ENCODE peak calls at places on chromosomes 4 and X, in five cellular contexts. L is psoas muscle, Q is pancreas, K is kidney, R is breast epithelium. J is an unnamed sample. For H3K4me1, the result is how much of the 10 kb centered on the place peaks cover.

GRCh38 chrX:106672527-106672926 is 54.0 kb upstream of the RNF128 start:
- DNase-seq in R (no peak), L (no peak), Q (no peak), K (no peak), J (no peak)

GRCh38 chrX:83022020-83022419 is 486.1 kb upstream of the POU3F4 start:
- DNase-seq in R (no peak), Q (no peak), L (no peak), K (no peak), J (no peak)

GRCh38 chr4:7980036-7980435 is 40.4 kb upstream of the AFAP1 start:
- DNase-seq in K (no peak), Q (no peak), L (no peak), R (no peak), J (no peak)

GRCh38 chr4:142416121-142416520 is 430.0 kb downstream of the INPP4B start:
- DNase-seq in K (no peak), R (no peak), Q (no peak), L (no peak), J (no peak)

GRCh38 chr4:119638359-119638758 is 9.8 kb upstream of the PDE5A start:
- DNase-seq in K (no peak), Q (no peak), R (no peak), L (no peak), J (no peak)

GRCh38 chr4:80094191-80094590 is 21.2 kb upstream of the ANTXR2 start:
- DNase-seq in L (no peak), Q (no peak), R (no peak), K (no peak), J (no peak)

GRCh38 chr4:45399116-45399515 is 672.8 kb upstream of the GNPDA2 start:
- DNase-seq in L (no peak), R (no peak), K (no peak), Q (no peak), J (no peak)

GRCh38 chr4:38768968-38769394 is 13.8 kb downstream of the TLR10 start:
- DNase-seq in Q (no peak), R (no peak), K (no peak), L (no peak), J (no peak)

GRCh38 chr4:88143504-88143903 is 14.9 kb downstream of the ABCG2 start:
- DNase-seq in R (no peak), Q (no peak), K (no peak), L (no peak), J (no peak)

GRCh38 chr4:153465583-153465921 is 608 bp upstream of the TMEM131L start:
- DNase-seq in Q (peak), K (peak), L (peak), R (peak), J (peak)

GRCh38 chr4:181647396-181648107 is 595.6 kb upstream of the TENM3 start:
- DNase-seq in Q (no peak), L (no peak), K (no peak), R (no peak), J (no peak)

GRCh38 chr4:110632506-110633357 is 9.9 kb upstream of the PITX2 start:
- DNase-seq in R (no peak), L (no peak), Q (no peak), K (peak), J (no peak)

GRCh38 chrX:41684138-41684537 is 4.6 kb upstream of the GPR34 start:
- DNase-seq in K (no peak), L (no peak), R (no peak), Q (no peak), J (no peak)

GRCh38 chr4:85127653-85128052 is 161.2 kb upstream of the WDFY3 start:
- DNase-seq in R (no peak), L (no peak), Q (peak), K (no peak), J (no peak)

GRCh38 chrX:24334473-24334872 is 20.6 kb upstream of the SUPT20HL2 start:
- DNase-seq in K (no peak), L (no peak), Q (no peak), R (no peak), J (no peak)

GRCh38 chrX:17535229-17535628 is 160.2 kb downstream of the NHS start:
- DNase-seq in R (no peak), Q (no peak), K (no peak), L (no peak), J (no peak)

GRCh38 chr4:83454626-83455025 is 997 bp downstream of the HELQ start:
- DNase-seq in L (no peak), Q (no peak), R (no peak), K (no peak), J (no peak)

GRCh38 chr4:6548201-6548881 is 26.6 kb upstream of the MAN2B2 start:
- DNase-seq in L (no peak), K (no peak), Q (no peak), R (no peak), J (no peak)

GRCh38 chr4:106149911-106150310 is 166.1 kb downstream of the TBCK start:
- DNase-seq in K (no peak), R (no peak), Q (no peak), L (no peak), J (no peak)

GRCh38 chr4:115515379-115516171 is 402.2 kb upstream of the NDST4 start:
- DNase-seq in K (no peak), L (no peak), Q (no peak), R (no peak), J (no peak)

GRCh38 chr4:173420324-173420752 is 21.4 kb upstream of the SCRG1 start:
- DNase-seq in R (no peak), K (no peak), L (no peak), Q (no peak), J (no peak)

GRCh38 chr4:4555916-4556315 is 14.1 kb upstream of the STX18 start:
- DNase-seq in L (no peak), Q (no peak), R (no peak), K (no peak), J (no peak)

GRCh38 chr4:137468836-137469235 is 63.5 kb downstream of the PCDH18 start:
- DNase-seq in Q (no peak), R (no peak), K (no peak), L (no peak), J (no peak)

GRCh38 chr4:162683659-162684370 is 482.9 kb downstream of the NAF1 start:
- DNase-seq in L (no peak), Q (no peak), K (no peak), R (no peak), J (no peak)

GRCh38 chr4:115154826-115155225 is 41.4 kb upstream of the NDST4 start:
- DNase-seq in L (no peak), R (no peak), K (no peak), Q (no peak), J (no peak)

GRCh38 chr4:8920289-8920965 is 48.8 kb upstream of the HMX1 start:
- DNase-seq in Q (no peak), K (peak), L (no peak), R (no peak), J (no peak)

GRCh38 chr4:38242822-38243384 is 282.7 kb downstream of the PTTG2 start:
- DNase-seq in K (no peak), Q (no peak), R (no peak), L (no peak), J (no peak)

GRCh38 chrX:153766098-153766817 is 2.2 kb downstream of the PLXNB3 start:
- DNase-seq in R (no peak), L (peak), Q (peak), K (peak), J (no peak)

GRCh38 chrX:49204709-49205108 is 4.7 kb upstream of the SYP start:
- DNase-seq in Q (no peak), K (no peak), R (no peak), L (no peak), J (no peak)

GRCh38 chrX:12700745-12701144 is 90.5 kb upstream of the PRPS2 start:
- DNase-seq in R (no peak), L (no peak), Q (no peak), K (no peak), J (no peak)

GRCh38 chr4:78651250-78651860 is 99.8 kb downstream of the ANXA3 start:
- DNase-seq in L (no peak), R (no peak), Q (no peak), K (no peak), J (no peak)

GRCh38 chr4:78647272-78647671 is 95.7 kb downstream of the ANXA3 start:
- DNase-seq in L (no peak), K (no peak), Q (no peak), R (no peak), J (no peak)

GRCh38 chr4:78648639-78649363 is 97.2 kb downstream of the ANXA3 start:
- DNase-seq in R (no peak), L (no peak), Q (no peak), K (no peak), J (no peak)

GRCh38 chr4:78652282-78652876 is 100.8 kb downstream of the ANXA3 start:
- DNase-seq in R (peak), Q (no peak), L (no peak), K (no peak), J (no peak)

DNA sequence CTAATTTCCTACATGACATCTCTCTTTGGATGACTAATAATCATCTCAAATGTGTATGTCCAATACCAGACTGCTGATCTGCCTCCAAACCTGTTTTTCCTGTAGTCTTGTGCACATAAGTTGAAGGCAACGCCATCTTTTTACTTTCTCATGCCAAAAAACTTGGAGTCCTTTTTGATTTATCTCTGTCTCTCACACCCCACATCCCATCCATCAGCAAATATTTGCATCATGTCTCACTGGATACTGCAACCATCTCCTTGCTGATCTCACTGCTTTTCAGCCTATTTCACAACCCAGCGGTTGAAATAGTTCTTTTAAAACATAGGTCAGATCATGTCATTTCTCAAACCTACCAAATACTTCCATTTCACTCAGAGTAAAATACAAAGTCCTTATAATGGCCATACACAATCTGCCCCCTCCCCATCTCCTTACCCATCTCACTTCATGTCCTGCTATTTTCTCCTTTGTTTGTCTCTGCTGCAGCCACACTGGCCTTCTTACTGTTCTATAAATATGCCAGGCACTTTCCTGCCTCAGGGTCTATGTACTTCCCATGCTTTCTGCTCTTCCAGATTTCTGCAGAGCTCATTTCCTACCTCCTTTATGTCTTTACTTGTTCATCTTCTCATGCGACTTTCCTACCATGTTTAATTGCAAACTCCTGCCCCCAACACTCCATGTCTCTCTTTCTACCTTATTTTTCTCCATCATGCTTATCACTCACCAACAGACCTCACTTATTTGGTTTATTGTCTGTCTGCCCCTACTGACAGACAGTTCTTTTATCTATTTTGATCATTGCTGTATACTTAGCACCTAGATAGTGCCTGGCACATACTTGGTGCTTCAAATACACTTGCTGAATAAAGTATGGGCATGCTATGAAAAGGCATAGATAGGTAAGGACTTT is 98.8 kb downstream of the ANXA3 start:
- DNase-seq in L (no peak), Q (no peak), R (no peak), K (no peak), J (no peak)
- H3K4me1 ChIP-seq in L (under half), Q (under half), R (under half), K (under half), J (under half)

GRCh38 chr4:125735107-125735506 is 420.4 kb downstream of the FAT4 start:
- DNase-seq in Q (no peak), R (no peak), L (peak), K (no peak), J (peak)
- TF ChIP-seq CTCF in Q (no peak), R (no peak), L (no peak), K (no peak), J (no peak)

GRCh38 chrX:39247536-39247935 is 446.3 kb downstream of the MID1IP1 start:
- DNase-seq in K (no peak), R (no peak), Q (no peak), L (no peak), J (no peak)

GRCh38 chrX:39248330-39248729 is 447.1 kb downstream of the MID1IP1 start:
- DNase-seq in Q (no peak), R (no peak), K (no peak), L (no peak), J (no peak)

GRCh38 chrX:39253551-39253950 is 452.3 kb downstream of the MID1IP1 start:
- DNase-seq in R (no peak), L (no peak), K (no peak), Q (no peak), J (no peak)

GRCh38 chrX:39251995-39252394 is 450.7 kb downstream of the MID1IP1 start:
- DNase-seq in Q (no peak), L (no peak), K (no peak), R (no peak), J (no peak)

GRCh38 chrX:39249999-39250398 is 448.7 kb downstream of the MID1IP1 start:
- DNase-seq in Q (no peak), K (no peak), L (no peak), R (no peak), J (no peak)
- H3K4me1 ChIP-seq in Q (under half), K (under half), L (under half), R (under half), J (under half)

GRCh38 chrX:44927398-44927797 is 54.4 kb downstream of the KDM6A start:
- DNase-seq in R (no peak), Q (no peak), K (no peak), L (no peak), J (no peak)
- TF ChIP-seq CTCF in R (no peak), Q (no peak), K (no peak), L (no peak), J (no peak)

GRCh38 chr4:75137302-75137701 is 204.4 kb downstream of the PARM1 start:
- DNase-seq in R (no peak), Q (no peak), L (no peak), K (no peak), J (no peak)
- H3K4me1 ChIP-seq in R (under half), Q (under half), L (under half), K (under half), J (under half)

DNA sequence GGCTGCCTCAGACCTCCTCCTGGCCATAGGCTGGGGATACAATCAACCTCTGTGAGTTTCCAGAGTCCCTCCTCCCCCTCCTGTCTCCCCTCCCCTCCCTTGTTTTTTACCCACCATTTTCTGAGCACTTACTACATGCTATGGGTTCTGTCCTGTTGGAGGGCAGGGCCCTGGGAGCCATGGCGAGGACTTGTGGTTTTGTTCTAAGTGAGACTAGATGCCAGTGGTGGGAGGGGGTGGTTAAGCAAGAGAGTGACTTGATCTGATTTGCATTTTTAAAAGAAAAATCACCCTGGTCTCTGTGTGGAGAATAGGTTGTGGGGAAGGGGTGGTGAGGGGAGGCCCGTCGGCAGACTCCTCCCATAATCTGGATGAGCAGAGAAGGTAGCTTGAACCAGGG is 39.5 kb downstream of the EFNB1 start:
- DNase-seq in Q (no peak), L (no peak), R (no peak), K (no peak), J (no peak)
- TF ChIP-seq CTCF in Q (no peak), L (no peak), R (no peak), K (no peak), J (no peak)

GRCh38 chr4:113469926-113470325 is 291.6 kb downstream of the CAMK2D start:
- DNase-seq in R (no peak), L (no peak), K (no peak), Q (no peak), J (no peak)
- H3K4me1 ChIP-seq in R (under half), L (half or more), K (under half), Q (under half), J (under half)